ENCODE peak calls at places on chromosomes 13 and 19, in seven cellular contexts. One of them, this sample, is unnamed.

GRCh38 chr19:17807731-17808316 is 12.9 kb downstream of the B3GNT3 start:
- DNase-seq in neuronal stem cell: no peak
- DNase-seq in trophoblast cell: no peak
- DNase-seq in IMR-90: no peak
- DNase-seq in H9: no peak
- DNase-seq in mesendoderm: no peak
- DNase-seq in H1: no peak
- DNase-seq in this sample: no peak

GRCh38 chr13:92255533-92255932 is 857.1 kb downstream of the GPC5 start:
- DNase-seq in neuronal stem cell: no peak
- DNase-seq in trophoblast cell: no peak
- DNase-seq in IMR-90: no peak
- DNase-seq in H9: no peak
- DNase-seq in mesendoderm: no peak
- DNase-seq in H1: no peak
- DNase-seq in this sample: peak; percentile 15

GRCh38 chr19:7515471-7516226 is at the start of gene ZNF358:
- DNase-seq in neuronal stem cell: peak; percentile 76
- DNase-seq in trophoblast cell: peak; percentile 63
- DNase-seq in IMR-90: peak; percentile 46
- DNase-seq in H9: peak; percentile 84
- DNase-seq in mesendoderm: peak; percentile 86
- DNase-seq in H1: no peak
- DNase-seq in this sample: peak; percentile 68

GRCh38 chr13:99071666-99072065 is 93.8 kb upstream of the DOCK9 start:
- DNase-seq in neuronal stem cell: no peak
- DNase-seq in trophoblast cell: peak; percentile 66
- DNase-seq in IMR-90: no peak
- DNase-seq in H9: no peak
- DNase-seq in mesendoderm: no peak
- DNase-seq in H1: no peak
- DNase-seq in this sample: no peak

GRCh38 chr19:51227324-51227723 is 2.4 kb downstream of the CD33 start:
- DNase-seq in neuronal stem cell: no peak
- DNase-seq in trophoblast cell: no peak
- DNase-seq in IMR-90: no peak
- DNase-seq in H9: no peak
- DNase-seq in mesendoderm: no peak
- DNase-seq in H1: no peak
- DNase-seq in this sample: no peak

GRCh38 chr19:47663911-47664771 is 49.1 kb upstream of the EHD2 start:
- DNase-seq in neuronal stem cell: no peak
- DNase-seq in trophoblast cell: peak; percentile 97
- DNase-seq in IMR-90: peak; percentile 99
- DNase-seq in H9: no peak
- DNase-seq in mesendoderm: peak; percentile 86
- DNase-seq in H1: no peak
- DNase-seq in this sample: peak; percentile 99

GRCh38 chr13:21043898-21044297 is 17.5 kb downstream of the LATS2 start:
- DNase-seq in neuronal stem cell: no peak
- DNase-seq in trophoblast cell: peak; percentile 42
- DNase-seq in IMR-90: peak; percentile 96
- DNase-seq in H9: no peak
- DNase-seq in mesendoderm: no peak
- DNase-seq in H1: no peak
- DNase-seq in this sample: peak; percentile 92

GRCh38 chr13:47845981-47846380 is 155.1 kb downstream of the SUCLA2 start:
- DNase-seq in neuronal stem cell: no peak
- DNase-seq in trophoblast cell: peak; percentile 32
- DNase-seq in IMR-90: no peak
- DNase-seq in H9: no peak
- DNase-seq in mesendoderm: no peak
- DNase-seq in H1: no peak
- DNase-seq in this sample: no peak

GRCh38 chr19:46369817-46370216 is 22.9 kb downstream of the PPP5C start:
- DNase-seq in neuronal stem cell: no peak
- DNase-seq in trophoblast cell: peak; percentile 84
- DNase-seq in IMR-90: peak; percentile 38
- DNase-seq in H9: no peak
- DNase-seq in mesendoderm: no peak
- DNase-seq in H1: no peak
- DNase-seq in this sample: no peak

GRCh38 chr19:47026156-47026555 is 6.5 kb downstream of the NPAS1 start:
- DNase-seq in neuronal stem cell: no peak
- DNase-seq in trophoblast cell: no peak
- DNase-seq in IMR-90: no peak
- DNase-seq in H9: no peak
- DNase-seq in mesendoderm: no peak
- DNase-seq in H1: no peak
- DNase-seq in this sample: no peak

GRCh38 chr13:43244482-43244881 is 221.1 kb downstream of the DNAJC15 start:
- DNase-seq in neuronal stem cell: no peak
- DNase-seq in trophoblast cell: no peak
- DNase-seq in IMR-90: no peak
- DNase-seq in H9: no peak
- DNase-seq in mesendoderm: no peak
- DNase-seq in H1: no peak
- DNase-seq in this sample: no peak
- H3K27ac ChIP-seq in neuronal stem cell: no peak overlapping the region
- H3K27ac ChIP-seq in trophoblast cell: no peak overlapping the region
- H3K27ac ChIP-seq in IMR-90: peak overlapping the region; percentile 81
- H3K27ac ChIP-seq in H9: no peak overlapping the region
- H3K27ac ChIP-seq in mesendoderm: no peak overlapping the region
- H3K27ac ChIP-seq in H1: no peak overlapping the region
- H3K27ac ChIP-seq in this sample: no peak overlapping the region

GRCh38 chr13:28538932-28539331 is 44.0 kb upstream of the FLT1 start:
- DNase-seq in neuronal stem cell: no peak
- DNase-seq in trophoblast cell: peak; percentile 81
- DNase-seq in IMR-90: no peak
- DNase-seq in H9: no peak
- DNase-seq in mesendoderm: no peak
- DNase-seq in H1: no peak
- DNase-seq in this sample: no peak
- H3K4ac ChIP-seq in neuronal stem cell: no peak overlapping the region
- H3K4ac ChIP-seq in trophoblast cell: no peak overlapping the region
- H3K4ac ChIP-seq in IMR-90: no peak overlapping the region
- H3K4ac ChIP-seq in H9: no peak overlapping the region
- H3K4ac ChIP-seq in mesendoderm: no peak overlapping the region
- H3K4ac ChIP-seq in H1: no peak overlapping the region
- H3K4ac ChIP-seq in this sample: no peak overlapping the region

DNA sequence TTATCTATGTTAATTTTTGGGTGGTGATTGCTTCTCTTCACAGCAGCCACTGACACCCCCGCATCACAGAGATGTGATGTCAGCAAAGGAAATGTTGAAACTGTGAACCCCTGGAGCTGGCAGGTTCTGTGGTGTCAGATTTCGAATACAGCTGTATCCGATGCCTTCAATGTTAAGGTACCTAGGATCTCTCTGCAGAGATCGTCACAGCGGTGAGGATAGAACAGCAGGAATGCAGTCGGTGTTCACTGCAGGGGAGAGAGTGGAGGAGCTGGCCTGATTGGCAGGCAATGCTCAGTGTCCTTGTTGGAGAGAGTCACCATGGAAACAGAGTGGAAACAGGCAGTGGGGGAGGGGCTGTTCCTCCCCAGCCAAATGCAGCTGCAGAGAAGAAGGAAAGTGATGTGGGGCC is 79.5 kb upstream of the ZNF835 start:
- DNase-seq in neuronal stem cell: peak; percentile 69
- DNase-seq in trophoblast cell: peak; percentile 47
- DNase-seq in IMR-90: no peak
- DNase-seq in H9: no peak
- DNase-seq in mesendoderm: peak; percentile 94
- DNase-seq in H1: no peak
- DNase-seq in this sample: no peak
- H3K27ac ChIP-seq in neuronal stem cell: peak overlapping the region; percentile 62
- H3K27ac ChIP-seq in trophoblast cell: no peak overlapping the region
- H3K27ac ChIP-seq in IMR-90: no peak overlapping the region
- H3K27ac ChIP-seq in H9: no peak overlapping the region
- H3K27ac ChIP-seq in mesendoderm: no peak overlapping the region
- H3K27ac ChIP-seq in H1: no peak overlapping the region
- H3K27ac ChIP-seq in this sample: no peak overlapping the region

GRCh38 chr13:24723206-24723605 is 40.8 kb upstream of the RNF17 start:
- DNase-seq in neuronal stem cell: no peak
- DNase-seq in trophoblast cell: no peak
- DNase-seq in IMR-90: no peak
- DNase-seq in H9: no peak
- DNase-seq in mesendoderm: no peak
- DNase-seq in H1: no peak
- DNase-seq in this sample: no peak
- H3K4ac ChIP-seq in neuronal stem cell: no peak overlapping the region
- H3K4ac ChIP-seq in trophoblast cell: no peak overlapping the region
- H3K4ac ChIP-seq in IMR-90: no peak overlapping the region
- H3K4ac ChIP-seq in H9: no peak overlapping the region
- H3K4ac ChIP-seq in mesendoderm: no peak overlapping the region
- H3K4ac ChIP-seq in H1: no peak overlapping the region
- H3K4ac ChIP-seq in this sample: no peak overlapping the region

GRCh38 chr19:6224308-6224675 is 55.5 kb downstream of the MLLT1 start:
- DNase-seq in neuronal stem cell: no peak
- DNase-seq in trophoblast cell: no peak
- DNase-seq in IMR-90: no peak
- DNase-seq in H9: no peak
- DNase-seq in mesendoderm: no peak
- DNase-seq in H1: no peak
- DNase-seq in this sample: no peak

GRCh38 chr19:6222884-6223283 is 56.9 kb downstream of the MLLT1 start:
- DNase-seq in neuronal stem cell: no peak
- DNase-seq in trophoblast cell: peak; percentile 47
- DNase-seq in IMR-90: no peak
- DNase-seq in H9: no peak
- DNase-seq in mesendoderm: no peak
- DNase-seq in H1: no peak
- DNase-seq in this sample: no peak

GRCh38 chr19:6225232-6225635 is 54.5 kb downstream of the MLLT1 start:
- DNase-seq in neuronal stem cell: no peak
- DNase-seq in trophoblast cell: no peak
- DNase-seq in IMR-90: no peak
- DNase-seq in H9: no peak
- DNase-seq in mesendoderm: no peak
- DNase-seq in H1: no peak
- DNase-seq in this sample: no peak

GRCh38 chr19:6221878-6222746 is 57.7 kb downstream of the MLLT1 start:
- DNase-seq in neuronal stem cell: no peak
- DNase-seq in trophoblast cell: no peak
- DNase-seq in IMR-90: no peak
- DNase-seq in H9: no peak
- DNase-seq in mesendoderm: no peak
- DNase-seq in H1: no peak
- DNase-seq in this sample: no peak

DNA sequence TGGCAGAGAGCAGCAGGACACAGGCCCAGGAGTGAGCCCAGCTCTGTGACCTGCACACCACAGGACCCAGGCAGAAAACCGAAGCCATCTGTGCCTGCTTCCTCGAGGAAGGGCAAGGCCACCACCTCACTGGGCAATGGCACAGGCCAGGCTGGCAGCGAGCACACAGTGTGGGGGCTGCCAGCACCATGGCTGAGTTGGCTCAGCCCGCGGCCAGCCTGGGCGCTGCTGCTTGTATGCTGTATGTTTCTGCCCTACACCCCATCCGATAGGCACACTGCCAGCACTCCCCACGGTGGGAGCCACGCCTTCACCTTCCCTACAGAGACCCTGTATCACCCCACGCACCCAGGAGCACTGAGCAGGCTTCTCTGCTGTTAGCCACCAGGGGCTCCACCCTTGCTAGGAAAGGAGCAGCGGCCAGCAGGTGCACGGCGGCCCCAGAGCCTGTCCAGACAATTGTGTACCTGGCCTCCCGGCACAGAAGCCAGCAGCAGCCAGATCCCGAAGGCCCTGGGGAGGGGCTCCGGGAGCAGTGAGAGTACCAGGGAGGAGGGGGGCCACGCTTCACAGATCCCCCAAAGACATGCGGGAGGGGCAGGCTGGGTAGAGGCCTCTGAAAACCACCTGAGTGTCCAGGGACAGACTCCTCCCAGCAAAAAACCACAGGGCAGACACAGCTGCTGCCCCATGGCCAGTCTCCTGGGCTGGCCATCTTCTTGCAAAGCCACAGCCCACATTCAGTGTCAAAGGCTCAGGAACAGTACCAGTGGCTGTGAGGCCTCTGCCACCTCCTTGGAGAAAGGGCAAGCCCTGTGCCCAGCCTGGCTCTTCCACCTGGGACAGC is 56.1 kb downstream of the MLLT1 start:
- DNase-seq in neuronal stem cell: no peak
- DNase-seq in trophoblast cell: no peak
- DNase-seq in IMR-90: no peak
- DNase-seq in H9: no peak
- DNase-seq in mesendoderm: no peak
- DNase-seq in H1: no peak
- DNase-seq in this sample: no peak
- H3K27ac ChIP-seq in neuronal stem cell: no peak overlapping the region
- H3K27ac ChIP-seq in trophoblast cell: no peak overlapping the region
- H3K27ac ChIP-seq in IMR-90: no peak overlapping the region
- H3K27ac ChIP-seq in H9: no peak overlapping the region
- H3K27ac ChIP-seq in mesendoderm: no peak overlapping the region
- H3K27ac ChIP-seq in H1: no peak overlapping the region
- H3K27ac ChIP-seq in this sample: no peak overlapping the region

DNA sequence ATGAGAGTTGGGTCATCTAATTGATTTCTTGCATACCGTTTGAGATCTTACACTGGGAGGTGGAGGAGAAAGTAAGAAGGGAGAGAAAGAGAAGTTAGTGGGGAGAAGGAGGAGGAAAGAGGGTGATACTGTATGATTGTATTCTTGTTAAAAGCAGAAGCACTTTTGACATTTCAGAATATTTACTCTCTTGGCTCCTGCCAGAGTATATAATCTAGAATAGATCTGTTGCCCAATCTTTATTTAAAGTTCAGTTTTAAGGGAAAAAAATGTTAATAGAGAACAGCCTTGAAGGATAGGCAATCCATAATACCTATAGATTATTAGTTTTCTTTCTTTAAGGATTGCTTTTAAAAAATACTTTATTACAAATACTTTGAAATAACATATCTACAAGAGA is 41.5 kb downstream of the PDS5B start:
- DNase-seq in neuronal stem cell: no peak
- DNase-seq in trophoblast cell: no peak
- DNase-seq in IMR-90: no peak
- DNase-seq in H9: no peak
- DNase-seq in mesendoderm: no peak
- DNase-seq in H1: no peak
- DNase-seq in this sample: no peak
- H3K4ac ChIP-seq in neuronal stem cell: no peak overlapping the region
- H3K4ac ChIP-seq in trophoblast cell: no peak overlapping the region
- H3K4ac ChIP-seq in IMR-90: no peak overlapping the region
- H3K4ac ChIP-seq in H9: no peak overlapping the region
- H3K4ac ChIP-seq in mesendoderm: no peak overlapping the region
- H3K4ac ChIP-seq in H1: no peak overlapping the region
- H3K4ac ChIP-seq in this sample: no peak overlapping the region

DNA sequence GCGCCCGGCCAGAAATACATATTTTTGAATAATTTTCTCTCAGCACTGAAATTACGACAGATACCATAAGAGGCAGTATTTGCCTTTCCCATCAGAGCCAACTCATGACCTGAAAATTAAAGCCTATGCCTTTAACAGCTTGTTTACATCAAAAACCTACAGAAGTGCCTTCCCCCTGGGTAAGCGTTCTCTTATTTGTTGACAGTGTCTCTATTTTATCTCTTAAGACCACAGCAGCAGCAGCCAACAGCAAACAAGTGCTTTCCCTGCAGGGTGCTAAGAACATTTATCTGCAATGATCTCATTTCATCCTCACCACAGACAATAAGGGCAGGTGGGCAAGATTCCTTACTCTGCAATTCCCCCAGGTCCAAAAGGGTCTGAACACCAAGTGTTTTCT is 6.0 kb downstream of the AKAP8L start:
- DNase-seq in neuronal stem cell: no peak
- DNase-seq in trophoblast cell: no peak
- DNase-seq in IMR-90: no peak
- DNase-seq in H9: no peak
- DNase-seq in mesendoderm: peak; percentile 29
- DNase-seq in H1: no peak
- DNase-seq in this sample: no peak
- H3K27ac ChIP-seq in neuronal stem cell: no peak overlapping the region
- H3K27ac ChIP-seq in trophoblast cell: no peak overlapping the region
- H3K27ac ChIP-seq in IMR-90: no peak overlapping the region
- H3K27ac ChIP-seq in H9: no peak overlapping the region
- H3K27ac ChIP-seq in mesendoderm: no peak overlapping the region
- H3K27ac ChIP-seq in H1: no peak overlapping the region
- H3K27ac ChIP-seq in this sample: no peak overlapping the region

This sample was measured in mesenchymal stem cell.